ENCODE peak calls at places on chromosome 12, in ten cellular contexts. Y is NCI-H2081; S is heart right ventricle; N is fibroblast of gingiva; B is AG08396; D is WERI-Rb-1; E is stomach; V is activated CD4-positive, alpha-beta T cell treated with anti-CD3 and anti-CD28 coated beads for 36 hours; X is RKO; J is DMS 273 treated with DMSO at 0.1 percent for 48 hours. A is an unnamed sample.

GRCh38 chr12:20629414-20630156 is 65.5 kb upstream of the SLCO1C1 start:
- DNase-seq in Y (no peak), S (no peak), N (peak), B (peak), D (no peak), E (no peak), V (no peak), X (no peak), J (no peak), A (peak)

GRCh38 chr12:14332482-14332881 is 33.0 kb upstream of the ATF7IP start:
- DNase-seq in Y (no peak), S (no peak), N (no peak), B (no peak), D (no peak), E (no peak), V (no peak), X (no peak), J (no peak), A (no peak)

GRCh38 chr12:12608557-12608957 is 3.1 kb upstream of the CREBL2 start:
- DNase-seq in Y (no peak), S (no peak), N (no peak), B (no peak), D (no peak), E (no peak), V (peak), X (peak), J (no peak), A (no peak)

GRCh38 chr12:79451988-79452387 is 238.8 kb downstream of the PAWR start:
- DNase-seq in Y (no peak), S (peak), N (peak), B (peak), D (no peak), E (peak), V (no peak), X (peak), J (no peak), A (peak)

GRCh38 chr12:69417741-69418167 is 52.4 kb upstream of the FRS2 start:
- DNase-seq in Y (no peak), S (no peak), N (no peak), B (no peak), D (no peak), E (no peak), V (no peak), X (no peak), J (no peak), A (no peak)

GRCh38 chr12:62865860-62866407 is 69.0 kb downstream of the PPM1H start:
- DNase-seq in Y (no peak), S (no peak), N (no peak), B (no peak), D (no peak), E (no peak), V (no peak), X (no peak), J (no peak), A (no peak)

GRCh38 chr12:92543872-92544271 is 158.9 kb upstream of the PLEKHG7 start:
- DNase-seq in Y (no peak), S (no peak), N (no peak), B (no peak), D (no peak), E (no peak), V (no peak), X (no peak), J (no peak), A (no peak)

GRCh38 chr12:116236148-116236731 is 41.3 kb downstream of the MED13L start:
- DNase-seq in Y (peak), S (no peak), N (peak), B (peak), D (peak), E (peak), V (peak), X (peak), J (peak), A (peak)

GRCh38 chr12:132614861-132615578 is 3.6 kb upstream of the P2RX2 start:
- DNase-seq in Y (peak), S (peak), N (peak), B (peak), D (peak), E (peak), V (peak), X (peak), J (peak), A (peak)

GRCh38 chr12:105084251-105085250 is at the start of gene ALDH1L2:
- DNase-seq in Y (peak), S (peak), N (peak), B (peak), D (peak), E (peak), V (peak), X (no peak), J (peak), A (peak)

GRCh38 chr12:31780096-31780495 is 51.3 kb upstream of the AMN1 start:
- DNase-seq in Y (no peak), S (no peak), N (no peak), B (no peak), D (no peak), E (no peak), V (no peak), X (no peak), J (no peak), A (no peak)

GRCh38 chr12:119168721-119169120 is 10.0 kb upstream of the HSPB8 start:
- DNase-seq in Y (no peak), S (no peak), N (no peak), B (no peak), D (no peak), E (no peak), V (no peak), X (no peak), J (no peak), A (no peak)

GRCh38 chr12:93829073-93829472 is 151.9 kb downstream of the CRADD start:
- DNase-seq in Y (no peak), S (no peak), N (no peak), B (no peak), D (no peak), E (no peak), V (no peak), X (no peak), J (no peak), A (no peak)